ENCODE peak calls at places on chromosomes 6 and 20, in four cellular contexts. One of them, this sample, is unnamed.

GRCh38 chr20:62333820-62334595 is 31.2 kb downstream of the ADRM1 start:
- DNase-seq in fibroblast of the aortic adventitia: no peak
- DNase-seq in tibial nerve: no peak
- DNase-seq in tibial artery: no peak
- DNase-seq in this sample: no peak

GRCh38 chr6:30075987-30076311 is 380 bp upstream of the RNF39 start:
- DNase-seq in fibroblast of the aortic adventitia: no peak
- DNase-seq in tibial nerve: no peak
- DNase-seq in tibial artery: no peak
- DNase-seq in this sample: no peak

GRCh38 chr6:149060985-149061760 is 256.3 kb upstream of the TAB2 start:
- DNase-seq in fibroblast of the aortic adventitia: peak
- DNase-seq in tibial nerve: no peak
- DNase-seq in tibial artery: no peak
- DNase-seq in this sample: no peak

GRCh38 chr6:33853736-33854135 is 49.9 kb upstream of the MLN start:
- DNase-seq in fibroblast of the aortic adventitia: no peak
- DNase-seq in tibial nerve: no peak
- DNase-seq in tibial artery: no peak
- DNase-seq in this sample: no peak

GRCh38 chr6:151716446-151717047 is 90.9 kb upstream of the ESR1 start:
- DNase-seq in fibroblast of the aortic adventitia: no peak
- DNase-seq in tibial nerve: no peak
- DNase-seq in tibial artery: no peak
- DNase-seq in this sample: no peak

GRCh38 chr6:170292778-170293164 is 1.9 kb upstream of the DLL1 start:
- DNase-seq in fibroblast of the aortic adventitia: no peak
- DNase-seq in tibial nerve: no peak
- DNase-seq in tibial artery: no peak
- DNase-seq in this sample: no peak

GRCh38 chr6:1627884-1628550 is 18.3 kb downstream of the FOXC1 start:
- DNase-seq in fibroblast of the aortic adventitia: peak
- DNase-seq in tibial nerve: no peak
- DNase-seq in tibial artery: peak
- DNase-seq in this sample: no peak

GRCh38 chr20:10469599-10469998 is 34.5 kb downstream of the SLX4IP start:
- DNase-seq in fibroblast of the aortic adventitia: peak
- DNase-seq in tibial nerve: peak
- DNase-seq in tibial artery: peak
- DNase-seq in this sample: peak

GRCh38 chr20:56439784-56440291 is 27.8 kb downstream of the CASS4 start:
- DNase-seq in fibroblast of the aortic adventitia: peak
- DNase-seq in tibial nerve: no peak
- DNase-seq in tibial artery: peak
- DNase-seq in this sample: no peak

GRCh38 chr20:10855778-10856177 is 182.0 kb upstream of the JAG1 start:
- DNase-seq in fibroblast of the aortic adventitia: no peak
- DNase-seq in tibial nerve: no peak
- DNase-seq in tibial artery: no peak
- DNase-seq in this sample: no peak

GRCh38 chr6:99241905-99242534 is 107.5 kb downstream of the FAXC start:
- DNase-seq in fibroblast of the aortic adventitia: peak
- DNase-seq in tibial nerve: no peak
- DNase-seq in tibial artery: no peak
- DNase-seq in this sample: no peak

GRCh38 chr6:116101298-116101718 is 655 bp downstream of the NT5DC1 start:
- DNase-seq in fibroblast of the aortic adventitia: no peak
- DNase-seq in tibial nerve: peak
- DNase-seq in tibial artery: peak
- DNase-seq in this sample: no peak

GRCh38 chr6:90610291-90610670 is 23.4 kb upstream of the MAP3K7 start:
- DNase-seq in fibroblast of the aortic adventitia: peak
- DNase-seq in tibial nerve: no peak
- DNase-seq in tibial artery: no peak
- DNase-seq in this sample: no peak

GRCh38 chr6:20438462-20439070 is 36.9 kb downstream of the E2F3 start:
- DNase-seq in fibroblast of the aortic adventitia: peak
- DNase-seq in tibial nerve: no peak
- DNase-seq in tibial artery: no peak
- DNase-seq in this sample: no peak

GRCh38 chr6:53441035-53441493 is 92.3 kb upstream of the ELOVL5 start:
- DNase-seq in fibroblast of the aortic adventitia: peak
- DNase-seq in tibial nerve: no peak
- DNase-seq in tibial artery: no peak
- DNase-seq in this sample: no peak

GRCh38 chr6:135163440-135163738 is 17.7 kb upstream of the MYB start:
- DNase-seq in fibroblast of the aortic adventitia: no peak
- DNase-seq in tibial nerve: no peak
- DNase-seq in tibial artery: no peak
- DNase-seq in this sample: no peak

GRCh38 chr6:11921017-11921438 is 91.1 kb upstream of the HIVEP1 start:
- DNase-seq in fibroblast of the aortic adventitia: peak
- DNase-seq in tibial nerve: no peak
- DNase-seq in tibial artery: peak
- DNase-seq in this sample: peak

GRCh38 chr20:58349586-58349985 is 39.4 kb upstream of the VAPB start:
- DNase-seq in fibroblast of the aortic adventitia: peak
- DNase-seq in tibial nerve: no peak
- DNase-seq in tibial artery: no peak
- DNase-seq in this sample: no peak

GRCh38 chr6:81787313-81788068 is 35.0 kb upstream of the TENT5A start:
- DNase-seq in fibroblast of the aortic adventitia: peak
- DNase-seq in tibial nerve: no peak
- DNase-seq in tibial artery: no peak
- DNase-seq in this sample: no peak

GRCh38 chr6:106866875-106867658 is 107.5 kb downstream of the CD24 start:
- DNase-seq in fibroblast of the aortic adventitia: no peak
- DNase-seq in tibial nerve: no peak
- DNase-seq in tibial artery: no peak
- DNase-seq in this sample: no peak

GRCh38 chr6:107539409-107539808 is 49.5 kb downstream of the SOBP start:
- DNase-seq in fibroblast of the aortic adventitia: no peak
- DNase-seq in tibial nerve: no peak
- DNase-seq in tibial artery: no peak
- DNase-seq in this sample: no peak

GRCh38 chr20:62274332-62275262 is 28.2 kb upstream of the ADRM1 start:
- DNase-seq in fibroblast of the aortic adventitia: no peak
- DNase-seq in tibial nerve: no peak
- DNase-seq in tibial artery: no peak
- DNase-seq in this sample: no peak

GRCh38 chr20:15789083-15789482 is 784.2 kb downstream of the KIF16B start:
- DNase-seq in fibroblast of the aortic adventitia: no peak
- DNase-seq in tibial nerve: no peak
- DNase-seq in tibial artery: no peak
- DNase-seq in this sample: no peak

GRCh38 chr6:47031656-47032055 is 10.5 kb downstream of the ADGRF1 start:
- DNase-seq in fibroblast of the aortic adventitia: no peak
- DNase-seq in tibial nerve: no peak
- DNase-seq in tibial artery: no peak
- DNase-seq in this sample: no peak

GRCh38 chr6:117668736-117669135 is 6.5 kb upstream of the NUS1 start:
- DNase-seq in fibroblast of the aortic adventitia: no peak
- DNase-seq in tibial nerve: no peak
- DNase-seq in tibial artery: no peak
- DNase-seq in this sample: no peak

GRCh38 chr6:27531772-27532459 is 59.0 kb upstream of the ZNF184 start:
- DNase-seq in fibroblast of the aortic adventitia: no peak
- DNase-seq in tibial nerve: no peak
- DNase-seq in tibial artery: no peak
- DNase-seq in this sample: no peak

GRCh38 chr6:137452331-137452894 is 41.8 kb downstream of the OLIG3 start:
- DNase-seq in fibroblast of the aortic adventitia: peak
- DNase-seq in tibial nerve: no peak
- DNase-seq in tibial artery: no peak
- DNase-seq in this sample: no peak

GRCh38 chr20:12528591-12529041 is 480.2 kb upstream of the SPTLC3 start:
- DNase-seq in fibroblast of the aortic adventitia: no peak
- DNase-seq in tibial nerve: no peak
- DNase-seq in tibial artery: no peak
- DNase-seq in this sample: no peak

GRCh38 chr20:41497186-41497895 is 120.8 kb downstream of the CHD6 start:
- DNase-seq in fibroblast of the aortic adventitia: no peak
- DNase-seq in tibial nerve: no peak
- DNase-seq in tibial artery: no peak
- DNase-seq in this sample: no peak

GRCh38 chr6:143323729-143324465 is 126.6 kb downstream of the ADAT2 start:
- DNase-seq in fibroblast of the aortic adventitia: peak
- DNase-seq in tibial nerve: no peak
- DNase-seq in tibial artery: no peak
- DNase-seq in this sample: no peak

GRCh38 chr6:136963259-136963658 is 41.2 kb downstream of the SLC35D3 start:
- DNase-seq in fibroblast of the aortic adventitia: no peak
- DNase-seq in tibial nerve: no peak
- DNase-seq in tibial artery: no peak
- DNase-seq in this sample: no peak

GRCh38 chr20:22525069-22525820 is 59.1 kb downstream of the FOXA2 start:
- DNase-seq in fibroblast of the aortic adventitia: no peak
- DNase-seq in tibial nerve: no peak
- DNase-seq in tibial artery: no peak
- DNase-seq in this sample: no peak

GRCh38 chr6:100300221-100300736 is 164.4 kb downstream of the SIM1 start:
- DNase-seq in fibroblast of the aortic adventitia: peak
- DNase-seq in tibial nerve: no peak
- DNase-seq in tibial artery: no peak
- DNase-seq in this sample: no peak

GRCh38 chr6:32332433-32332832 is 39.3 kb downstream of the TSBP1 start:
- DNase-seq in fibroblast of the aortic adventitia: no peak
- DNase-seq in tibial nerve: no peak
- DNase-seq in tibial artery: no peak
- DNase-seq in this sample: no peak

GRCh38 chr6:64294034-64294433 is 658.4 kb downstream of the PHF3 start:
- DNase-seq in fibroblast of the aortic adventitia: no peak
- DNase-seq in tibial nerve: no peak
- DNase-seq in tibial artery: no peak
- DNase-seq in this sample: no peak

GRCh38 chr6:64293298-64293697 is 657.7 kb downstream of the PHF3 start:
- DNase-seq in fibroblast of the aortic adventitia: no peak
- DNase-seq in tibial nerve: no peak
- DNase-seq in tibial artery: no peak
- DNase-seq in this sample: no peak

GRCh38 chr6:64301307-64302236 is 666.0 kb downstream of the PHF3 start:
- DNase-seq in fibroblast of the aortic adventitia: no peak
- DNase-seq in tibial nerve: no peak
- DNase-seq in tibial artery: no peak
- DNase-seq in this sample: no peak

GRCh38 chr6:64299176-64299575 is 663.6 kb downstream of the PHF3 start:
- DNase-seq in fibroblast of the aortic adventitia: no peak
- DNase-seq in tibial nerve: no peak
- DNase-seq in tibial artery: no peak
- DNase-seq in this sample: no peak
- H3K4me3 ChIP-seq in fibroblast of the aortic adventitia: no peak
- H3K4me3 ChIP-seq in tibial nerve: no peak
- H3K4me3 ChIP-seq in tibial artery: no peak
- H3K4me3 ChIP-seq in this sample: no peak

GRCh38 chr6:138971601-138972000 is 16.5 kb downstream of the REPS1 start:
- DNase-seq in fibroblast of the aortic adventitia: peak
- DNase-seq in tibial nerve: no peak
- DNase-seq in tibial artery: no peak
- DNase-seq in this sample: no peak
- H3K4me3 ChIP-seq in fibroblast of the aortic adventitia: no peak
- H3K4me3 ChIP-seq in tibial nerve: no peak
- H3K4me3 ChIP-seq in tibial artery: no peak
- H3K4me3 ChIP-seq in this sample: no peak

GRCh38 chr6:130966581-130966980 is 96.5 kb downstream of the EPB41L2 start:
- DNase-seq in fibroblast of the aortic adventitia: no peak
- DNase-seq in tibial nerve: no peak
- DNase-seq in tibial artery: no peak
- DNase-seq in this sample: no peak
- H3K4me3 ChIP-seq in fibroblast of the aortic adventitia: no peak
- H3K4me3 ChIP-seq in tibial nerve: peak
- H3K4me3 ChIP-seq in tibial artery: peak
- H3K4me3 ChIP-seq in this sample: peak

GRCh38 chr20:48092596-48093280 is 307.5 kb upstream of the SULF2 start:
- DNase-seq in fibroblast of the aortic adventitia: no peak
- DNase-seq in tibial nerve: no peak
- DNase-seq in tibial artery: no peak
- DNase-seq in this sample: no peak
- H3K4me3 ChIP-seq in fibroblast of the aortic adventitia: no peak
- H3K4me3 ChIP-seq in tibial nerve: no peak
- H3K4me3 ChIP-seq in tibial artery: no peak
- H3K4me3 ChIP-seq in this sample: no peak

GRCh38 chr20:2557873-2558580 is 21.7 kb downstream of the TMC2 start:
- DNase-seq in fibroblast of the aortic adventitia: no peak
- DNase-seq in tibial nerve: no peak
- DNase-seq in tibial artery: no peak
- DNase-seq in this sample: no peak
- H3K4me3 ChIP-seq in fibroblast of the aortic adventitia: no peak
- H3K4me3 ChIP-seq in tibial nerve: peak
- H3K4me3 ChIP-seq in tibial artery: no peak
- H3K4me3 ChIP-seq in this sample: peak